ENCODE peak calls at places on chromosome 7, in eight cellular contexts. T is glutamatergic neuron, G is T-helper 9 cell, S is sciatic nerve, L is foreskin keratinocyte, K is cardiac fibroblast, C is SIG-M5, X is B cell. P is an unnamed sample.

GRCh38 chr7:136911362-136911761 is 42.9 kb downstream of the CHRM2 start:
- DNase-seq in T (no peak), G (no peak), S (no peak), L (no peak), K (peak; percentile 14), C (no peak), X (no peak), P (no peak)

GRCh38 chr7:70807650-70808049 is 324.3 kb upstream of the GALNT17 start:
- DNase-seq in T (no peak), G (no peak), S (no peak), L (no peak), K (no peak), C (no peak), X (no peak), P (no peak)

GRCh38 chr7:120680986-120681385 is 177.0 kb downstream of the TSPAN12 start:
- DNase-seq in T (no peak), G (no peak), S (no peak), L (no peak), K (no peak), C (no peak), X (no peak), P (no peak)

GRCh38 chr7:91064052-91064451 is 200.2 kb upstream of the FZD1 start:
- DNase-seq in T (no peak), G (no peak), S (no peak), L (no peak), K (no peak), C (no peak), X (no peak), P (no peak)

GRCh38 chr7:44622342-44623151 is 16.1 kb downstream of the OGDH start:
- DNase-seq in T (no peak), G (no peak), S (no peak), L (no peak), K (peak; percentile 32), C (no peak), X (no peak), P (no peak)

GRCh38 chr7:16060492-16060891 is 360.8 kb downstream of the CRPPA start:
- DNase-seq in T (no peak), G (no peak), S (no peak), L (no peak), K (peak; percentile 62), C (no peak), X (no peak), P (no peak)

GRCh38 chr7:112495820-112496462 is 15.2 kb downstream of the LSMEM1 start:
- DNase-seq in T (no peak), G (peak; percentile 5), S (peak; percentile 65), L (no peak), K (peak; percentile 74), C (no peak), X (no peak), P (peak; percentile 57)

GRCh38 chr7:139086454-139086853 is 23.1 kb downstream of the ZC3HAV1 start:
- DNase-seq in T (no peak), G (no peak), S (no peak), L (no peak), K (no peak), C (no peak), X (no peak), P (no peak)

GRCh38 chr7:155811895-155812761 is at the start of gene SHH:
- DNase-seq in T (peak; percentile 56), G (no peak), S (no peak), L (no peak), K (no peak), C (no peak), X (no peak), P (no peak)

GRCh38 chr7:41705109-41705871 is 2.4 kb upstream of the INHBA start:
- DNase-seq in T (peak; percentile 89), G (no peak), S (peak; percentile 90), L (peak; percentile 59), K (peak; percentile 92), C (no peak), X (peak; percentile 86), P (peak; percentile 90)

GRCh38 chr7:3065724-3066143 is 22.1 kb upstream of the CARD11 start:
- DNase-seq in T (peak; percentile 73), G (peak; percentile 57), S (no peak), L (no peak), K (peak; percentile 24), C (no peak), X (peak; percentile 82), P (no peak)

GRCh38 chr7:126700807-126701604 is 551.7 kb downstream of the GRM8 start:
- DNase-seq in T (peak; percentile 53), G (no peak), S (no peak), L (peak; percentile 91), K (peak; percentile 96), C (peak; percentile 56), X (peak; percentile 43), P (peak; percentile 82)

GRCh38 chr7:108448777-108449576 is 7.3 kb downstream of the NRCAM start:
- DNase-seq in T (no peak), G (no peak), S (no peak), L (no peak), K (no peak), C (no peak), X (no peak), P (no peak)

GRCh38 chr7:81462672-81463071 is 307.2 kb downstream of the HGF start:
- DNase-seq in T (no peak), G (no peak), S (no peak), L (peak; percentile 37), K (peak; percentile 88), C (no peak), X (no peak), P (peak; percentile 16)

GRCh38 chr7:151626422-151627115 is 106.9 kb upstream of the RHEB start:
- DNase-seq in T (no peak), G (no peak), S (no peak), L (no peak), K (peak; percentile 26), C (no peak), X (peak; percentile 40), P (peak; percentile 90)